ENCODE peak calls at places on chromosomes 2 and 18, in five cellular contexts. One of them, this sample, is unnamed.

GRCh38 chr2:135689679-135690078 is 52.0 kb upstream of the UBXN4 start:
- DNase-seq in naive thymus-derived CD4-positive, alpha-beta T cell: peak; percentile 24
- DNase-seq in Peyer's patch: no peak
- DNase-seq in stomach: no peak
- DNase-seq in left ventricle myocardium inferior: no peak
- DNase-seq in this sample: no peak

GRCh38 chr2:189534854-189535253 is 45.7 kb downstream of the SLC40A1 start:
- DNase-seq in naive thymus-derived CD4-positive, alpha-beta T cell: no peak
- DNase-seq in Peyer's patch: no peak
- DNase-seq in stomach: no peak
- DNase-seq in left ventricle myocardium inferior: no peak
- DNase-seq in this sample: no peak

GRCh38 chr2:101428413-101429176 is 41.3 kb upstream of the CREG2 start:
- DNase-seq in naive thymus-derived CD4-positive, alpha-beta T cell: no peak
- DNase-seq in Peyer's patch: no peak
- DNase-seq in stomach: no peak
- DNase-seq in left ventricle myocardium inferior: no peak
- DNase-seq in this sample: no peak

GRCh38 chr18:12023375-12023774 is 42.1 kb downstream of the IMPA2 start:
- DNase-seq in naive thymus-derived CD4-positive, alpha-beta T cell: no peak
- DNase-seq in Peyer's patch: peak; percentile 82
- DNase-seq in stomach: no peak
- DNase-seq in left ventricle myocardium inferior: no peak
- DNase-seq in this sample: no peak

GRCh38 chr18:2512059-2512458 is 59.2 kb downstream of the METTL4 start:
- DNase-seq in naive thymus-derived CD4-positive, alpha-beta T cell: no peak
- DNase-seq in Peyer's patch: no peak
- DNase-seq in stomach: no peak
- DNase-seq in left ventricle myocardium inferior: no peak
- DNase-seq in this sample: no peak

GRCh38 chr2:143110759-143111428 is 18.3 kb upstream of the ARHGAP15 start:
- DNase-seq in naive thymus-derived CD4-positive, alpha-beta T cell: peak; percentile 67
- DNase-seq in Peyer's patch: peak; percentile 87
- DNase-seq in stomach: peak; percentile 64
- DNase-seq in left ventricle myocardium inferior: peak; percentile 20
- DNase-seq in this sample: peak; percentile 47

GRCh38 chr2:185219981-185220380 is 518.6 kb upstream of the FSIP2 start:
- DNase-seq in naive thymus-derived CD4-positive, alpha-beta T cell: no peak
- DNase-seq in Peyer's patch: no peak
- DNase-seq in stomach: no peak
- DNase-seq in left ventricle myocardium inferior: no peak
- DNase-seq in this sample: no peak

GRCh38 chr2:95057535-95058453 is 32.3 kb downstream of the MAL start:
- DNase-seq in naive thymus-derived CD4-positive, alpha-beta T cell: no peak
- DNase-seq in Peyer's patch: peak; percentile 19
- DNase-seq in stomach: peak; percentile 24
- DNase-seq in left ventricle myocardium inferior: no peak
- DNase-seq in this sample: no peak

GRCh38 chr2:173432049-173432754 is 77.5 kb downstream of the CDCA7 start:
- DNase-seq in naive thymus-derived CD4-positive, alpha-beta T cell: no peak
- DNase-seq in Peyer's patch: no peak
- DNase-seq in stomach: no peak
- DNase-seq in left ventricle myocardium inferior: no peak
- DNase-seq in this sample: no peak

GRCh38 chr2:28915939-28916338 is 21.5 kb downstream of the WDR43 start:
- DNase-seq in naive thymus-derived CD4-positive, alpha-beta T cell: no peak
- DNase-seq in Peyer's patch: no peak
- DNase-seq in stomach: no peak
- DNase-seq in left ventricle myocardium inferior: no peak
- DNase-seq in this sample: no peak
- H3K36me3 ChIP-seq in naive thymus-derived CD4-positive, alpha-beta T cell: peaks cover 13% of the 10 kb centered on the region
- H3K36me3 ChIP-seq in Peyer's patch: no peaks in the 10 kb centered on the region
- H3K36me3 ChIP-seq in stomach: peaks cover 94% of the 10 kb centered on the region
- H3K36me3 ChIP-seq in left ventricle myocardium inferior: peaks cover 73% of the 10 kb centered on the region
- H3K36me3 ChIP-seq in this sample: peaks cover 76% of the 10 kb centered on the region

GRCh38 chr2:121245913-121246312 is 39.1 kb downstream of the TFCP2L1 start:
- DNase-seq in naive thymus-derived CD4-positive, alpha-beta T cell: no peak
- DNase-seq in Peyer's patch: no peak
- DNase-seq in stomach: no peak
- DNase-seq in left ventricle myocardium inferior: no peak
- DNase-seq in this sample: peak; percentile 10

GRCh38 chr2:121246704-121247255 is 38.2 kb downstream of the TFCP2L1 start:
- DNase-seq in naive thymus-derived CD4-positive, alpha-beta T cell: no peak
- DNase-seq in Peyer's patch: no peak
- DNase-seq in stomach: no peak
- DNase-seq in left ventricle myocardium inferior: no peak
- DNase-seq in this sample: peak; percentile 27

GRCh38 chr2:121244616-121245015 is 40.4 kb downstream of the TFCP2L1 start:
- DNase-seq in naive thymus-derived CD4-positive, alpha-beta T cell: no peak
- DNase-seq in Peyer's patch: no peak
- DNase-seq in stomach: no peak
- DNase-seq in left ventricle myocardium inferior: no peak
- DNase-seq in this sample: peak; percentile 38

GRCh38 chr2:121243821-121244460 is 41.1 kb downstream of the TFCP2L1 start:
- DNase-seq in naive thymus-derived CD4-positive, alpha-beta T cell: no peak
- DNase-seq in Peyer's patch: no peak
- DNase-seq in stomach: no peak
- DNase-seq in left ventricle myocardium inferior: no peak
- DNase-seq in this sample: peak; percentile 34

GRCh38 chr2:121245120-121245820 is 39.7 kb downstream of the TFCP2L1 start:
- DNase-seq in naive thymus-derived CD4-positive, alpha-beta T cell: no peak
- DNase-seq in Peyer's patch: no peak
- DNase-seq in stomach: no peak
- DNase-seq in left ventricle myocardium inferior: no peak
- DNase-seq in this sample: peak; percentile 33
- H3K4me1 ChIP-seq in naive thymus-derived CD4-positive, alpha-beta T cell: no peaks in the 10 kb centered on the region
- H3K4me1 ChIP-seq in Peyer's patch: no peaks in the 10 kb centered on the region
- H3K4me1 ChIP-seq in stomach: no peaks in the 10 kb centered on the region
- H3K4me1 ChIP-seq in left ventricle myocardium inferior: no peaks in the 10 kb centered on the region
- H3K4me1 ChIP-seq in this sample: no peaks in the 10 kb centered on the region

DNA sequence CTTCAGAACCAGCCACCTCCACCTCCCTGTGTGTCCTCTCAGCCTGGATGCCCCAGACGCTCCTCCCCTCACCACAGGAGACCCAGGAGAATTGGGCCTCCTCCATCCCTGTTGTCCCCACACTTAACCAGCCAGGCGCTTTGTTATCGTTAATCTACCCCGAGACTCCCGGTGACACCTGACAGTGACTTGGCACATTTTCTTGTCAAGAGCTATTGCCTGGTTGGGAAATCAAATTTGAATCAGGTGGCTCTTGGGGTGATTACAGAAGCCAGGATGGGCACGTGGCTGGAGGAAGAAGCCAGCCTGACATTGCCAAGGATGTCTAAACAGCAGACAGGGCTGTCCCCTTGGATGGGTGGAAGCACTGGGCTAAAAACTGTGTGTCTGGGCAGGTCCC is 157.1 kb upstream of the CAPN13 start:
- DNase-seq in naive thymus-derived CD4-positive, alpha-beta T cell: no peak
- DNase-seq in Peyer's patch: no peak
- DNase-seq in stomach: no peak
- DNase-seq in left ventricle myocardium inferior: no peak
- DNase-seq in this sample: no peak
- H3K36me3 ChIP-seq in naive thymus-derived CD4-positive, alpha-beta T cell: no peaks in the 10 kb centered on the region
- H3K36me3 ChIP-seq in Peyer's patch: no peaks in the 10 kb centered on the region
- H3K36me3 ChIP-seq in stomach: no peaks in the 10 kb centered on the region
- H3K36me3 ChIP-seq in left ventricle myocardium inferior: no peaks in the 10 kb centered on the region
- H3K36me3 ChIP-seq in this sample: no peaks in the 10 kb centered on the region

GRCh38 chr2:128313076-128313836 is 5.4 kb downstream of the HS6ST1 start:
- DNase-seq in naive thymus-derived CD4-positive, alpha-beta T cell: no peak
- DNase-seq in Peyer's patch: peak; percentile 38
- DNase-seq in stomach: peak; percentile 24
- DNase-seq in left ventricle myocardium inferior: no peak
- DNase-seq in this sample: peak; percentile 40
- H3K4me1 ChIP-seq in naive thymus-derived CD4-positive, alpha-beta T cell: peaks cover 10% of the 10 kb centered on the region
- H3K4me1 ChIP-seq in Peyer's patch: peaks cover 13% of the 10 kb centered on the region
- H3K4me1 ChIP-seq in stomach: peaks cover 80% of the 10 kb centered on the region
- H3K4me1 ChIP-seq in left ventricle myocardium inferior: peaks cover 84% of the 10 kb centered on the region
- H3K4me1 ChIP-seq in this sample: peaks cover 68% of the 10 kb centered on the region

GRCh38 chr18:70450658-70451253 is 161.9 kb downstream of the SOCS6 start:
- DNase-seq in naive thymus-derived CD4-positive, alpha-beta T cell: no peak
- DNase-seq in Peyer's patch: no peak
- DNase-seq in stomach: no peak
- DNase-seq in left ventricle myocardium inferior: no peak
- DNase-seq in this sample: no peak

GRCh38 chr18:70453058-70453775 is 164.4 kb downstream of the SOCS6 start:
- DNase-seq in naive thymus-derived CD4-positive, alpha-beta T cell: no peak
- DNase-seq in Peyer's patch: no peak
- DNase-seq in stomach: no peak
- DNase-seq in left ventricle myocardium inferior: no peak
- DNase-seq in this sample: no peak

GRCh38 chr18:70454705-70455322 is 166.0 kb downstream of the SOCS6 start:
- DNase-seq in naive thymus-derived CD4-positive, alpha-beta T cell: peak; percentile 35
- DNase-seq in Peyer's patch: peak; percentile 64
- DNase-seq in stomach: no peak
- DNase-seq in left ventricle myocardium inferior: no peak
- DNase-seq in this sample: no peak

GRCh38 chr18:70456376-70456775 is 167.5 kb downstream of the SOCS6 start:
- DNase-seq in naive thymus-derived CD4-positive, alpha-beta T cell: no peak
- DNase-seq in Peyer's patch: no peak
- DNase-seq in stomach: no peak
- DNase-seq in left ventricle myocardium inferior: no peak
- DNase-seq in this sample: no peak

GRCh38 chr18:70452501-70452900 is 163.7 kb downstream of the SOCS6 start:
- DNase-seq in naive thymus-derived CD4-positive, alpha-beta T cell: no peak
- DNase-seq in Peyer's patch: no peak
- DNase-seq in stomach: no peak
- DNase-seq in left ventricle myocardium inferior: no peak
- DNase-seq in this sample: no peak
- H3K36me3 ChIP-seq in naive thymus-derived CD4-positive, alpha-beta T cell: no peaks in the 10 kb centered on the region
- H3K36me3 ChIP-seq in Peyer's patch: no peaks in the 10 kb centered on the region
- H3K36me3 ChIP-seq in stomach: no peaks in the 10 kb centered on the region
- H3K36me3 ChIP-seq in left ventricle myocardium inferior: no peaks in the 10 kb centered on the region
- H3K36me3 ChIP-seq in this sample: no peaks in the 10 kb centered on the region

GRCh38 chr2:38376683-38377500 is at the start of gene ATL2:
- DNase-seq in naive thymus-derived CD4-positive, alpha-beta T cell: peak; percentile 92
- DNase-seq in Peyer's patch: peak; percentile 99
- DNase-seq in stomach: peak; percentile 97
- DNase-seq in left ventricle myocardium inferior: peak; percentile 97
- DNase-seq in this sample: peak; percentile 98
- H3K4me1 ChIP-seq in naive thymus-derived CD4-positive, alpha-beta T cell: peaks cover 28% of the 10 kb centered on the region
- H3K4me1 ChIP-seq in Peyer's patch: no peaks in the 10 kb centered on the region
- H3K4me1 ChIP-seq in stomach: peaks cover 23% of the 10 kb centered on the region
- H3K4me1 ChIP-seq in left ventricle myocardium inferior: peaks cover 53% of the 10 kb centered on the region
- H3K4me1 ChIP-seq in this sample: peaks cover 53% of the 10 kb centered on the region

DNA sequence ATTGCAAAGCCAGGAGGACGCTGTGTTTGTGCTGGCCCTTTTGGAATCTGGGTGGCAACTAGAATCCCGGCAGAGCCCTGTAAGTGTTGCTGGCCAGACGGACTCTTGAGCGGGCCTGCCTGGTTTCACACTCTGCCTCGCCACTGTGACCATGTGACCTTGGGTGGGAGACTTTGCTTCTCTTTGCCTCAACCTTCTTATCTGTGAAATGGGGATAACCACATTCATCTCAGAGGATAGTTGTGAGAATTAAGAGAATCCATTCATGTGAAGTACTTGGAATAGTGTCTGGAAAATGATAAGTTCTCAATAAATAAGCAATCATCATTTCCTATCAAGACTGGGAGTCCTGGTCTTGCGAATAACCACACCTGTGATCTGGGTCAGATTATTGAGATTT is 105.6 kb downstream of the LIPG start:
- DNase-seq in naive thymus-derived CD4-positive, alpha-beta T cell: no peak
- DNase-seq in Peyer's patch: no peak
- DNase-seq in stomach: no peak
- DNase-seq in left ventricle myocardium inferior: no peak
- DNase-seq in this sample: no peak
- H3K36me3 ChIP-seq in naive thymus-derived CD4-positive, alpha-beta T cell: no peaks in the 10 kb centered on the region
- H3K36me3 ChIP-seq in Peyer's patch: no peaks in the 10 kb centered on the region
- H3K36me3 ChIP-seq in stomach: no peaks in the 10 kb centered on the region
- H3K36me3 ChIP-seq in left ventricle myocardium inferior: no peaks in the 10 kb centered on the region
- H3K36me3 ChIP-seq in this sample: no peaks in the 10 kb centered on the region

GRCh38 chr18:58252166-58252565 is 208.1 kb downstream of the NEDD4L start:
- DNase-seq in naive thymus-derived CD4-positive, alpha-beta T cell: no peak
- DNase-seq in Peyer's patch: no peak
- DNase-seq in stomach: no peak
- DNase-seq in left ventricle myocardium inferior: no peak
- DNase-seq in this sample: no peak
- H3K4me1 ChIP-seq in naive thymus-derived CD4-positive, alpha-beta T cell: no peaks in the 10 kb centered on the region
- H3K4me1 ChIP-seq in Peyer's patch: no peaks in the 10 kb centered on the region
- H3K4me1 ChIP-seq in stomach: peaks cover 11% of the 10 kb centered on the region
- H3K4me1 ChIP-seq in left ventricle myocardium inferior: peaks cover 12% of the 10 kb centered on the region
- H3K4me1 ChIP-seq in this sample: peaks cover 9% of the 10 kb centered on the region

DNA sequence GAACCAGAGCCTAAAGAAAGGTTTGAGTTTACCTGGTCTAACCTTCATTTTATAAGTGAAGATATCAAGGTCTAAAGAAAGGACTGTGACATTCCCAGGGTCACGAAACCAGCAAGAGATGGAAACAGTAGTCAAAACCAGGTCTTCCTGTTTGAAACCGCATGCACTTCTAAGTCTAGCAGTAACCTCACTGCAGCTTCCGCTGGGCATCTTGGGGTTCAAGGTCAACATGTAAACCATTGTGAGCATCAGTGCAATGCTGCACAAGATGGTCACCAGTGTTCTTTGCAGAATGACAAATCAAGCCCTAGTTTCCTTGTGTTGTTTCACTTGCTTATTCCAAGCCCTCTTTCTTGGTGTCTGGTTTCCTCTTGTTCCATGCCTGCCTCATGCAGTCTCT is 292.9 kb upstream of the MEX3C start:
- DNase-seq in naive thymus-derived CD4-positive, alpha-beta T cell: no peak
- DNase-seq in Peyer's patch: no peak
- DNase-seq in stomach: no peak
- DNase-seq in left ventricle myocardium inferior: no peak
- DNase-seq in this sample: no peak
- H3K36me3 ChIP-seq in naive thymus-derived CD4-positive, alpha-beta T cell: no peaks in the 10 kb centered on the region
- H3K36me3 ChIP-seq in Peyer's patch: no peaks in the 10 kb centered on the region
- H3K36me3 ChIP-seq in stomach: no peaks in the 10 kb centered on the region
- H3K36me3 ChIP-seq in left ventricle myocardium inferior: no peaks in the 10 kb centered on the region
- H3K36me3 ChIP-seq in this sample: no peaks in the 10 kb centered on the region

GRCh38 chr18:48932822-48933510 is 17.8 kb downstream of the SMAD7 start:
- DNase-seq in naive thymus-derived CD4-positive, alpha-beta T cell: no peak
- DNase-seq in Peyer's patch: no peak
- DNase-seq in stomach: no peak
- DNase-seq in left ventricle myocardium inferior: no peak
- DNase-seq in this sample: no peak
- H3K4me1 ChIP-seq in naive thymus-derived CD4-positive, alpha-beta T cell: peaks cover 63% of the 10 kb centered on the region
- H3K4me1 ChIP-seq in Peyer's patch: peaks cover 53% of the 10 kb centered on the region
- H3K4me1 ChIP-seq in stomach: peaks cover 99% of the 10 kb centered on the region
- H3K4me1 ChIP-seq in left ventricle myocardium inferior: peaks cover 98% of the 10 kb centered on the region
- H3K4me1 ChIP-seq in this sample: peaks cover 95% of the 10 kb centered on the region

This sample was measured in lower lobe of right lung.